ENCODE peak calls at places on chromosomes 4 and X, in eight cellular contexts. W, D, Q, Z, U, B, I and H are unnamed samples.

GRCh38 chrX:55486736-55487135 is 2.9 kb downstream of the USP51 start:
- DNase-seq in W (no peak), D (no peak), Q (no peak), Z (peak; percentile 34), U (no peak), B (no peak), I (no peak), H (no peak)

GRCh38 chrX:32877592-32877991 is 333.8 kb downstream of the DMD start:
- DNase-seq in W (no peak), D (no peak), Q (no peak), Z (no peak), U (no peak), B (no peak), I (no peak), H (no peak)

GRCh38 chr4:101224358-101225218 is 122.7 kb downstream of the PPP3CA start:
- DNase-seq in W (no peak), D (no peak), Q (no peak), Z (no peak), U (no peak), B (no peak), I (no peak), H (no peak)

GRCh38 chr4:17587094-17587822 is 10.3 kb downstream of the LAP3 start:
- DNase-seq in W (no peak), D (no peak), Q (no peak), Z (no peak), U (no peak), B (no peak), I (no peak), H (no peak)

GRCh38 chr4:85455942-85456341 is 19.0 kb upstream of the ARHGAP24 start:
- DNase-seq in W (no peak), D (no peak), Q (no peak), Z (no peak), U (no peak), B (no peak), I (no peak), H (no peak)

GRCh38 chr4:27368781-27369180 is 508.1 kb downstream of the STIM2 start:
- DNase-seq in W (no peak), D (no peak), Q (no peak), Z (no peak), U (no peak), B (no peak), I (no peak), H (no peak)

GRCh38 chr4:120544838-120545237 is 377.7 kb downstream of the PRDM5 start:
- DNase-seq in W (no peak), D (no peak), Q (no peak), Z (no peak), U (no peak), B (no peak), I (no peak), H (no peak)

GRCh38 chrX:152641996-152642395 is 4.3 kb downstream of the GABRQ start:
- DNase-seq in W (peak; percentile 46), D (no peak), Q (no peak), Z (no peak), U (peak; percentile 29), B (no peak), I (no peak), H (no peak)

GRCh38 chr4:8568068-8568668 is 12.0 kb upstream of the GPR78 start:
- DNase-seq in W (no peak), D (no peak), Q (no peak), Z (no peak), U (no peak), B (no peak), I (no peak), H (no peak)

GRCh38 chr4:87566276-87566675 is 37.1 kb upstream of the SPARCL1 start:
- DNase-seq in W (no peak), D (no peak), Q (no peak), Z (no peak), U (no peak), B (no peak), I (no peak), H (no peak)

GRCh38 chr4:147924604-147925412 is 192.9 kb downstream of the ARHGAP10 start:
- DNase-seq in W (peak; percentile 66), D (no peak), Q (peak; percentile 4), Z (no peak), U (no peak), B (peak; percentile 31), I (no peak), H (no peak)

GRCh38 chr4:2767705-2768074 is 11.6 kb upstream of the TNIP2 start:
- DNase-seq in W (peak; percentile 74), D (no peak), Q (no peak), Z (peak; percentile 54), U (no peak), B (no peak), I (no peak), H (no peak)

GRCh38 chr4:3269105-3269927 is 20.4 kb downstream of the MSANTD1 start:
- DNase-seq in W (peak; percentile 22), D (peak; percentile 66), Q (no peak), Z (peak; percentile 54), U (no peak), B (peak; percentile 24), I (no peak), H (peak; percentile 72)

GRCh38 chr4:2451036-2451520 is 17.8 kb upstream of the RNF4 start:
- DNase-seq in W (no peak), D (peak; percentile 58), Q (no peak), Z (peak; percentile 56), U (no peak), B (no peak), I (no peak), H (no peak)

GRCh38 chrX:132887569-132887968 is 70.9 kb downstream of the HS6ST2 start:
- DNase-seq in W (no peak), D (no peak), Q (no peak), Z (no peak), U (no peak), B (no peak), I (no peak), H (no peak)

GRCh38 chrX:30618160-30618765 is 35.0 kb upstream of the GK start:
- DNase-seq in W (no peak), D (no peak), Q (no peak), Z (no peak), U (no peak), B (no peak), I (no peak), H (no peak)

GRCh38 chrX:150507251-150507856 is 61.1 kb upstream of the MTM1 start:
- DNase-seq in W (no peak), D (peak; percentile 34), Q (no peak), Z (no peak), U (no peak), B (no peak), I (no peak), H (no peak)

GRCh38 chrX:2672084-2672483 is 19.0 kb upstream of the CD99 start:
- DNase-seq in W (no peak), D (no peak), Q (no peak), Z (no peak), U (no peak), B (no peak), I (no peak), H (no peak)

GRCh38 chrX:84168095-84168494 is 19.9 kb downstream of the RPS6KA6 start:
- DNase-seq in W (no peak), D (no peak), Q (no peak), Z (no peak), U (no peak), B (no peak), I (no peak), H (no peak)

GRCh38 chr4:155405059-155405458 is 28.3 kb upstream of the MAP9 start:
- DNase-seq in W (no peak), D (no peak), Q (no peak), Z (no peak), U (no peak), B (no peak), I (no peak), H (no peak)

GRCh38 chrX:133151320-133151719 is 54.4 kb upstream of the USP26 start:
- DNase-seq in W (no peak), D (no peak), Q (no peak), Z (no peak), U (no peak), B (no peak), I (no peak), H (no peak)

GRCh38 chrX:115018040-115018647 is 728 bp upstream of the IL13RA2 start:
- DNase-seq in W (no peak), D (no peak), Q (no peak), Z (no peak), U (no peak), B (no peak), I (no peak), H (no peak)

GRCh38 chr4:74503580-74503979 is 58.6 kb downstream of the AREG start:
- DNase-seq in W (no peak), D (no peak), Q (no peak), Z (no peak), U (no peak), B (no peak), I (no peak), H (no peak)

DNA sequence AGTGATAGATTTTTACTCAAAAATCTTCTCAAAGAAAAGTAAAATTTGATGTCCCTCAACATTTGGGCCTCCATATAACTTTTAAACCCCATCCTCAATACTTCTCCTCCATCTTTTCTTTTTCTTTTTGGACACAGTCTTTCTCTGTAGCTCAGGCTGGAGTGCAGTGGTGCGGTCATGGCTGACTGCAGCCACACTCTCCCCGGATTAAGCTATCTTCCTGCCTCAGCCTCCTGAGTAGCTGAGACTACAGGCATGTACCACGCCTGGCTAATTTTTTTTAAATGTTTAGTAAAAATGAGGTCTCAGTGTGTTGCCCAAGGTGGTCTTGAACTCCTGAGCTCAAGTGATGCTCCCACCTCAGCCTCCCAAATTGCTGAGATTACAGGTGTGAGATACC is 33.1 kb downstream of the KDM6A start:
- DNase-seq in W (no peak), D (no peak), Q (no peak), Z (no peak), U (no peak), B (no peak), I (no peak), H (no peak)
- H3K4me3 ChIP-seq in W (no peak overlapping the region), D (no peak overlapping the region), Q (no peak overlapping the region), Z (no peak overlapping the region), U (no peak overlapping the region), B (no peak overlapping the region), I (no peak overlapping the region), H (no peak overlapping the region)

DNA sequence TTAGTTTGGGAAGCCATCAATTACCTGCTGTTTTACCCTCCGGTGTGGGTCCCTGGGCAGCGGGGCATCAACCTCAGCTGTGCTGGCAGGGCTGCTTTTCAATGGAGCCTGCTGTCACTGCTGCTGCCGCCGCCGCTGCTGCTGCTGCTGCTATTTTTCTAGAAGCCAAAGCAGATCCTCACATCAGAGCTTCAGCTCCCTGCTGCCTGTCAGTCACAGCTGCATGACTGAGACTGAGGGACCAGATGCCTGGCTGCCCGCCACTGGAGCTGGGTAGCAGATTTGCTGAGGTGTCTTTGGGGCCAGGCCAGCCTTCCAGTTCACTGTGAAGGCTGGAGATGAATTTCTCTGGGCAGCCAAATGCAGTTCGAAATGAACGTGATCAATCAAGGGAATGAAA is 200.3 kb upstream of the NHS start:
- DNase-seq in W (peak; percentile 8), D (peak; percentile 32), Q (no peak), Z (no peak), U (no peak), B (no peak), I (peak; percentile 5), H (no peak)
- TF ChIP-seq EP300 in W (no peak), D (no peak), Q (no peak), Z (no peak), U (no peak), B (no peak), I (no peak), H (no peak)

GRCh38 chr4:7295917-7296660 is 103.8 kb downstream of the SORCS2 start:
- DNase-seq in W (peak; percentile 82), D (no peak), Q (peak; percentile 18), Z (no peak), U (peak; percentile 35), B (no peak), I (peak; percentile 61), H (no peak)
- H3K27ac ChIP-seq in W (no peak overlapping the region), D (no peak overlapping the region), Q (no peak overlapping the region), Z (no peak overlapping the region), U (no peak overlapping the region), B (no peak overlapping the region), I (peak overlapping the region; percentile 78), H (no peak overlapping the region)

GRCh38 chrX:119190251-119190651 is 45.8 kb upstream of the PGRMC1 start:
- DNase-seq in W (no peak), D (no peak), Q (no peak), Z (no peak), U (no peak), B (no peak), I (peak; percentile 5), H (no peak)
- H3K4me3 ChIP-seq in W (no peak overlapping the region), D (no peak overlapping the region), Q (no peak overlapping the region), Z (no peak overlapping the region), U (no peak overlapping the region), B (no peak overlapping the region), I (no peak overlapping the region), H (no peak overlapping the region)